ENCODE peak calls at places on chromosomes 6 and 20, in ten cellular contexts. M is tibial artery; F is HepG2; S is CD8-positive, alpha-beta T cell; L is A549; C is AG04450; N is cardiac muscle cell; G is hepatocyte; D is esophagus squamous epithelium; Q is CD4-positive, alpha-beta T cell. R is an unnamed sample. For H3K9me3, the result is how much of the 10 kb centered on the place peaks cover.

GRCh38 chr20:24648481-24648880 is 179.1 kb downstream of the SYNDIG1 start:
- DNase-seq in F (no peak), C (no peak), S (no peak), M (no peak), Q (no peak), G (no peak), N (peak), D (no peak), L (no peak), R (peak)

GRCh38 chr6:16868968-16869367 is 107.7 kb upstream of the ATXN1 start:
- DNase-seq in G (no peak), L (no peak), D (no peak), M (no peak), S (no peak), F (no peak), Q (no peak), C (no peak), N (no peak), R (no peak)

GRCh38 chr6:3282461-3283236 is 23.9 kb downstream of the PSMG4 start:
- DNase-seq in L (no peak), Q (no peak), N (no peak), G (no peak), F (no peak), M (peak), D (no peak), C (no peak), S (no peak), R (peak)

GRCh38 chr6:9250852-9251251 is 815.5 kb upstream of the SLC35B3 start:
- DNase-seq in N (peak), F (peak), G (peak), C (peak), D (no peak), M (no peak), S (no peak), L (no peak), Q (no peak), R (no peak)

GRCh38 chr6:19435755-19436154 is 401.4 kb upstream of the ID4 start:
- DNase-seq in S (no peak), F (no peak), L (no peak), Q (no peak), C (no peak), N (no peak), G (no peak), M (no peak), D (no peak), R (no peak)

GRCh38 chr20:50325215-50325614 is 134.6 kb downstream of the CEBPB start:
- DNase-seq in D (no peak), S (no peak), F (no peak), C (no peak), L (no peak), G (no peak), N (no peak), M (peak), Q (no peak), R (no peak)

GRCh38 chr20:9258891-9259290 is 190.0 kb downstream of the PLCB4 start:
- DNase-seq in D (no peak), G (no peak), N (no peak), M (no peak), L (no peak), S (no peak), Q (no peak), F (no peak), C (no peak), R (no peak)

GRCh38 chr20:4999788-5000187 is 1.5 kb downstream of the SLC23A2 start:
- DNase-seq in M (no peak), Q (no peak), S (no peak), C (no peak), L (no peak), D (no peak), F (no peak), N (no peak), G (no peak), R (no peak)

GRCh38 chr6:135192256-135193174 is 11.4 kb downstream of the MYB start:
- DNase-seq in D (no peak), S (no peak), M (no peak), L (no peak), C (no peak), F (no peak), Q (no peak), N (no peak), G (no peak), R (no peak)

GRCh38 chr20:24360531-24360930 is 108.9 kb upstream of the SYNDIG1 start:
- DNase-seq in C (no peak), L (no peak), S (no peak), F (no peak), M (no peak), D (no peak), N (no peak), G (no peak), Q (no peak), R (no peak)

GRCh38 chr6:82487895-82488294 is 124.3 kb downstream of the TPBG start:
- DNase-seq in D (no peak), N (no peak), G (no peak), C (no peak), S (no peak), M (no peak), L (no peak), Q (no peak), F (no peak), R (no peak)
- H3K9me3 ChIP-seq in D (under half), N (under half), G (under half), C (under half), S (under half), M (under half), L (under half), Q (under half), F (under half), R (under half)

DNA sequence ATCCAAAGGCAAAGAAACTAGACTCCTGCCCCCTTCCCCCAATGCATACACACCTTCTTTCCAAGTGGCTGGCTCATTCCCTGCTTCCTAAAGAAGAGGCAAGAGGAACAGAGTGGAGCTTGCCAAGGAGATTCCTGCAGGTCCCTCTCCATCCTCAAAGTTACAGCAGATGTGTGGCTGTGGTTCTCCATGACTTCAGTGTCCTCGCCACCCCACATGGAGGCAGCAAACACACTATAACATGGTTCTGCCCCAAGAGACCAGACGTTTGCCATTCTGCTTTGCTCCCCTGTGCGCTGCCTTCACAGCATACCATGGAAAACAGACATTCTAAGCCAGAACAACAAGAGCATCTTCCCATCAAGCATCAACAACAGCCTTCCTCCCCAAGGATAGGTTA is 84.4 kb downstream of the BACH2 start:
- DNase-seq in G (no peak), D (no peak), N (no peak), Q (peak), S (no peak), C (no peak), L (no peak), M (no peak), F (no peak), R (no peak)
- TF ChIP-seq CTCF in G (no peak), D (no peak), N (no peak), Q (no peak), S (no peak), C (no peak), L (no peak), M (no peak), F (no peak), R (no peak)

GRCh38 chr6:152671146-152671545 is 26.6 kb upstream of the MYCT1 start:
- DNase-seq in S (no peak), F (no peak), M (no peak), L (no peak), N (peak), Q (no peak), C (no peak), D (no peak), G (no peak), R (no peak)

GRCh38 chr6:152673233-152673632 is 24.5 kb upstream of the MYCT1 start:
- DNase-seq in L (no peak), N (peak), G (no peak), M (no peak), F (no peak), Q (no peak), D (no peak), S (no peak), C (no peak), R (no peak)

DNA sequence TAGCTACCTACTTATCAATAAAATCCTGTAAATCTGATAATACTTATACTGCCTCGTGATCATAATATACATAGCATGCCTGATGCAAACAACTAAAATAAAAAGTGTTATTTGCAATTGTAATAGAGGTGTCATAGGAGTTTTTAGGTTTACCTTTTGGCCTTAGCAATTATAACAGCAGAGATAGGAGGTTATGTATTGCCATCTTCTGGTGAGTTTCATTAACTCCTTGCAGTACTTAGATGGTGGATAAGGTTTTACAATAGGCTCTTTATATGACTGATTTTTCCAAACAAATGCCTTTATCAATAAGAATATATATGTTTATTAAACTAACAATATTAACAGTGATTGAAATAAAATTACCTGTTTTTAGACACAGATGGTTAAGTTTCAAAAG is 27.8 kb upstream of the MYCT1 start:
- DNase-seq in L (peak), N (peak), F (peak), C (no peak), G (no peak), Q (no peak), D (no peak), S (no peak), M (no peak), R (no peak)
- H3K9me3 ChIP-seq in L (under half), N (under half), F (under half), C (under half), G (under half), Q (under half), D (under half), S (under half), M (under half), R (under half)

GRCh38 chr20:33719989-33720709 is at the start of gene PXMP4:
- DNase-seq in F (no peak), M (peak), G (peak), L (peak), D (peak), C (peak), N (peak), S (peak), Q (peak), R (peak)
- TF ChIP-seq CTCF in F (no peak), M (no peak), G (no peak), L (no peak), D (no peak), C (no peak), N (no peak), S (no peak), Q (peak), R (no peak)

GRCh38 chr6:920512-920911 is 227.6 kb upstream of the EXOC2 start:
- DNase-seq in F (no peak), D (no peak), Q (no peak), S (no peak), C (no peak), N (no peak), L (no peak), M (no peak), G (no peak), R (no peak)

GRCh38 chr6:917939-918338 is 225.0 kb upstream of the EXOC2 start:
- DNase-seq in Q (no peak), G (no peak), S (no peak), D (no peak), L (no peak), N (no peak), M (no peak), F (no peak), C (no peak), R (no peak)

GRCh38 chr6:917296-917695 is 224.4 kb upstream of the EXOC2 start:
- DNase-seq in N (no peak), M (no peak), F (no peak), L (no peak), D (no peak), C (no peak), G (no peak), Q (no peak), S (no peak), R (no peak)

GRCh38 chr6:921400-921799 is 228.5 kb upstream of the EXOC2 start:
- DNase-seq in L (no peak), G (no peak), C (no peak), S (no peak), Q (no peak), N (no peak), F (no peak), D (no peak), M (no peak), R (no peak)

GRCh38 chr6:919499-919898 is 226.6 kb upstream of the EXOC2 start:
- DNase-seq in M (no peak), Q (no peak), D (no peak), G (no peak), N (no peak), S (no peak), C (no peak), F (no peak), L (no peak), R (no peak)
- H3K9me3 ChIP-seq in M (under half), Q (under half), D (under half), G (under half), N (under half), S (under half), C (under half), F (under half), L (under half), R (under half)

GRCh38 chr6:89637960-89638319 is 607 bp downstream of the LYRM2 start:
- DNase-seq in D (no peak), S (no peak), G (peak), F (no peak), N (no peak), L (no peak), Q (no peak), M (no peak), C (no peak), R (no peak)

GRCh38 chr6:89640804-89641203 is 2.3 kb upstream of the LYRM2 start:
- DNase-seq in M (no peak), G (no peak), D (no peak), F (no peak), S (no peak), N (no peak), L (no peak), C (no peak), Q (no peak), R (no peak)

GRCh38 chr6:89643411-89643810 is 4.9 kb upstream of the LYRM2 start:
- DNase-seq in N (no peak), Q (no peak), L (no peak), S (no peak), D (no peak), M (no peak), F (no peak), G (no peak), C (no peak), R (no peak)

DNA sequence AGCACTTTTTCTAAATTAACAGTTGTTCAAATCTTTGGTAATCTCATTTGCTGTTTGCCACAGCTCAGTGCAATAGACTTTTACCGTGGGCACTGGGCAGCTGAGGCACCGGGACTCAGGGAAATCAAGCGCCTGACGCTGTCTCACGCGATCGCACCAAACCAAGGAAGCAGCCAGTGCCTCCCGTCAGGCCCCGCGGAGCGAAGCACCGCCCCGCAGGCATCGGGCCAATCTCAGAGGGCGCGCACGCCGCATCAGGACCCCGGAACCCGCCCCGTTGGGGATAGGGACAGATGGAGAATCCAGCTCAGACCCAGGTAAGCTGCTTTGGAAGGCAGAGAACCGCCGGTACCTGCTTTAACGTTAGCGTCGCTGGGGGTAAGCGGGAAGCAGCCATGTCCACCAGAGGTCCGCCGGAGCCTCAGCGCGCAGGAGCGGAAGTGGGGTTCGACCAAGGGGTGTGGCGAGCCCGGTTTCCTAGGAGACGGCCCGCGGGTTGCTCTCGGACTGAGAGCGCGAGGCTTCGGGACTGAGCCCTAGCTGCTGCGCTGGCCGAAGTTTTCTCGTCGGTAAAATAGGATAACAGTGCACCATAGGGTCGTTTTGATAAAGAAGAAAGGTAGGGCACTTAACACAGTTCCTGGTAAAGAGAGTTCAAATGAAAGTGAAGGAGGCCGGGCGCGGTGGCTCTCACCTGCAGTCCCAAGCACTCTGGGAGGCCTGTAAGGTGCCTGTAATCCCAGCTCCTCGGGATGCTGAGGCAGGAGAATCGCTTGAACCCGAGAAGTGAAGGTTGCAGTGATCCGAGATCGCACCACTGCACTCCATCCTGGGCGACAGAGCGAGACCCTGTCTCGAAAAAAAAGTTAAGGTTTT is at the start of gene LYRM2:
- DNase-seq in L (peak), Q (peak), N (peak), S (peak), C (peak), G (peak), M (peak), F (peak), D (peak), R (peak)
- TF ChIP-seq CTCF in L (no peak), Q (no peak), N (no peak), S (no peak), C (no peak), G (no peak), M (peak), F (peak), D (no peak), R (no peak)

GRCh38 chr6:138446821-138447220 is 42.8 kb downstream of the HEBP2 start:
- DNase-seq in G (no peak), C (no peak), F (no peak), L (no peak), D (no peak), S (no peak), N (no peak), Q (no peak), M (no peak), R (no peak)

GRCh38 chr6:138442663-138443062 is 38.6 kb downstream of the HEBP2 start:
- DNase-seq in C (no peak), Q (no peak), M (no peak), N (no peak), F (no peak), L (no peak), S (no peak), D (no peak), G (no peak), R (no peak)

GRCh38 chr6:138441965-138442364 is 37.9 kb downstream of the HEBP2 start:
- DNase-seq in S (no peak), N (no peak), D (no peak), C (no peak), G (no peak), Q (no peak), M (no peak), L (no peak), F (no peak), R (peak)

GRCh38 chr6:138440758-138441362 is 36.8 kb downstream of the HEBP2 start:
- DNase-seq in F (no peak), G (no peak), L (no peak), Q (no peak), C (no peak), D (no peak), S (no peak), N (no peak), M (no peak), R (no peak)

DNA sequence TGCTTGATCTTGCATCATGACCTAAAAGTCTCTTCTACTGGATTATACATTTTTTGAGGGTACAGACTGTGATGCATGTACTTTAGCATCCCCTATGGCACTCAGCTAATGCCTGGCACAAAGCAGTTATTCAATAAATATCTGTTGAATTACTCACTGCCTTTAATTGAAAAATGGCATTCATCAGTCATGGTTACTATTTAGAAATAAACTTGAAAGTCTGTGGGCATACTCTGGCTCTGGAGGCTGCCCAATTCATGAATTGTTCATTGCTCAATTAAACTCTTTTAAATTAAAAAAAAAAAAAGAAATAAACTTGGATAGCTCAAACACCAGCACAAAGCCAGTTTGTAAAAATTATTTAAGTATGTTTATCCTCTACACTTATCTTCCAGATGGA is 40.0 kb downstream of the HEBP2 start:
- DNase-seq in L (no peak), N (no peak), M (no peak), D (no peak), S (no peak), C (no peak), G (no peak), Q (no peak), F (no peak), R (no peak)
- H3K9me3 ChIP-seq in L (under half), N (under half), M (under half), D (under half), S (under half), C (under half), G (under half), Q (under half), F (under half), R (under half)

DNA sequence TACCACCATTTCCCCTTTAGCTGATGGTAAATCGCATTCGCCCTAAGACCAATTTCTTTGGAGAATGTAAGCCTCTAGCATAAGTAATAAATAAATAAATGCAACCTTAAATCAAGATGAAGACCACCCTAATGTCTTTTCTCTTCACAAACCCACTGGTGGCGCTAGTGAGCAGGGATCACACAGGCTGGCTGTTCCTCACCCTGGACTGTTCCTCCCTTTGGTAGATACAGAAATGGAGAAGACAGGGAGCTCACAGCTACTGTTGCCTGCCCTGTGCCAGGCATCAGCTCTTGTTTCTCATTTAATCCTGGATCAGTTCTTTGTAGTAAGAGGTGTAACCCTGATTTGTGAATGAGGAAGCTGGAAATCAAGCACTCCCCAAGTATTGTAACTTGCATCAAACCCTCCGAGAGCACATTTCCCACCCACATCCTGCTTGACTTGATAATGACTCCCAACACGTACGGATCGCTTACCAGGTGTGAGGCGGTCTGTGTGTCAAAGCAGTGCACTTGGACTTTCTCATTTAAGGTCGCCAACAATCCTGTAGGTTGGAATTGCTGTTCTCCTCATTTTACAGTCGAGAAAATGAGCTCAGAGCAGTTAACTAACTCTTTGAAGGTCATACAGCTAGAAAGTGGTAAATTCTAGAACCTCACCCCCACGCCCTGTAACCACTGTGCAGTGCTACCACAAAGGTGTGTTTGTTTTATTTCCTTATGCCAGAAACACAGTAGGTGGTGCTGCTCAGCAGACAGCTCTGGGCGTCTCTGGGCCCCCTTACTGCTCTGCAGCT is 236.2 kb downstream of the TSHZ2 start:
- DNase-seq in C (no peak), Q (no peak), S (peak), G (no peak), F (no peak), M (no peak), N (no peak), D (no peak), L (no peak), R (no peak)
- TF ChIP-seq CTCF in C (no peak), Q (no peak), S (no peak), G (no peak), F (peak), M (no peak), N (no peak), D (no peak), L (no peak), R (no peak)

R was measured in left lung.